ENCODE peak calls at places on chromosomes 6 and 20, in nine cellular contexts. R is T-cell, S is NCI-H460, Y is AG04450, Q is MCF 10A, K is KBM-7, A is A549, F is mammary epithelial cell, G is GM10248. N is an unnamed sample.

GRCh38 chr6:16316741-16317251 is 78.4 kb downstream of the GMPR start:
- DNase-seq in R (peak; percentile 48), Q (peak; percentile 49), G (peak; percentile 53), Y (no peak), K (peak; percentile 68), F (peak; percentile 60), S (peak; percentile 18), A (peak; percentile 21), N (no peak)

GRCh38 chr6:32944265-32944664 is 3.4 kb upstream of the HLA-DMB start:
- DNase-seq in R (peak; percentile 30), Y (no peak), K (peak; percentile 75), F (no peak), G (peak; percentile 65), A (no peak), Q (no peak), S (no peak), N (peak; percentile 28)

GRCh38 chr6:75230484-75231325 is 12.9 kb downstream of the COX7A2 start:
- DNase-seq in K (peak; percentile 57), F (peak; percentile 39), Q (peak; percentile 67), R (no peak), A (peak; percentile 36), S (peak; percentile 49), G (no peak), Y (no peak), N (no peak)

GRCh38 chr20:36243726-36244125 is 7.4 kb downstream of the AAR2 start:
- DNase-seq in F (no peak), R (no peak), K (no peak), S (no peak), Q (no peak), G (no peak), Y (no peak), A (no peak), N (no peak)

GRCh38 chr6:27591660-27592059 is 118.8 kb upstream of the ZNF184 start:
- DNase-seq in Y (no peak), K (peak; percentile 69), Q (peak; percentile 44), A (no peak), R (no peak), G (no peak), F (peak; percentile 60), S (peak; percentile 53), N (no peak)

GRCh38 chr20:57616143-57616951 is 3.9 kb downstream of the ZBP1 start:
- DNase-seq in K (no peak), S (no peak), A (no peak), R (no peak), G (peak; percentile 2), Q (no peak), F (no peak), Y (no peak), N (no peak)

GRCh38 chr20:9408422-9409300 is 105.7 kb upstream of the LAMP5 start:
- DNase-seq in Y (no peak), K (no peak), S (no peak), F (peak; percentile 39), G (no peak), Q (peak; percentile 15), A (no peak), R (no peak), N (no peak)

GRCh38 chr20:3904857-3905256 is 15.7 kb downstream of the PANK2 start:
- DNase-seq in F (no peak), S (no peak), K (no peak), Q (no peak), R (no peak), G (no peak), A (no peak), Y (no peak), N (no peak)

GRCh38 chr6:4125933-4126864 is 9.2 kb downstream of the ECI2 start:
- DNase-seq in R (no peak), A (peak; percentile 61), F (peak; percentile 77), G (no peak), K (no peak), Y (peak; percentile 62), S (peak; percentile 30), Q (peak; percentile 80), N (no peak)

GRCh38 chr6:48318670-48319069 is 207.7 kb upstream of the PTCHD4 start:
- DNase-seq in S (no peak), R (no peak), Y (no peak), G (no peak), Q (no peak), F (peak; percentile 31), K (no peak), A (no peak), N (no peak)

GRCh38 chr6:146301760-146302159 is 241.9 kb upstream of the RAB32 start:
- DNase-seq in S (no peak), A (no peak), F (no peak), K (no peak), R (no peak), Q (peak; percentile 18), Y (no peak), G (no peak), N (no peak)

GRCh38 chr6:116883005-116883404 is 6.0 kb downstream of the RFX6 start:
- DNase-seq in Y (no peak), F (no peak), R (no peak), K (no peak), G (no peak), Q (peak; percentile 40), A (no peak), S (no peak), N (no peak)

GRCh38 chr20:11581271-11581670 is 336.4 kb upstream of the BTBD3 start:
- DNase-seq in R (no peak), F (no peak), Q (no peak), G (no peak), Y (no peak), A (no peak), S (no peak), K (peak; percentile 10), N (no peak)

GRCh38 chr6:146850238-146850896 is 251.6 kb downstream of the ADGB start:
- DNase-seq in Q (peak; percentile 63), A (no peak), F (peak; percentile 32), K (no peak), R (no peak), S (no peak), G (no peak), Y (peak; percentile 50), N (no peak)

GRCh38 chr6:155955038-155955437 is 499.4 kb upstream of the NOX3 start:
- DNase-seq in R (no peak), A (no peak), G (no peak), Y (no peak), Q (no peak), K (no peak), F (no peak), S (no peak), N (no peak)

GRCh38 chr6:34235605-34236422 is 859 bp upstream of the HMGA1 start:
- DNase-seq in K (no peak), F (no peak), R (peak; percentile 72), Y (no peak), S (no peak), Q (peak; percentile 71), G (peak; percentile 64), A (peak; percentile 58), N (peak; percentile 63)

GRCh38 chr6:35487653-35488516 is 9.0 kb downstream of the TEAD3 start:
- DNase-seq in R (no peak), K (peak; percentile 86), F (peak; percentile 52), G (no peak), A (no peak), Q (peak; percentile 67), Y (no peak), S (no peak), N (no peak)

GRCh38 chr6:20038805-20039204 is 173.5 kb downstream of the MBOAT1 start:
- DNase-seq in A (no peak), R (no peak), S (no peak), Y (no peak), Q (peak; percentile 78), F (peak; percentile 58), K (no peak), G (no peak), N (no peak)

GRCh38 chr6:44270526-44271405 is 516 bp downstream of the TMEM151B start:
- DNase-seq in Y (no peak), R (no peak), F (no peak), Q (no peak), S (no peak), G (no peak), K (no peak), A (no peak), N (no peak)

GRCh38 chr6:158607411-158608170 is 37.0 kb downstream of the DYNLT1 start:
- DNase-seq in Q (no peak), S (no peak), K (no peak), R (no peak), A (no peak), Y (no peak), F (no peak), G (no peak), N (no peak)

GRCh38 chr6:83231146-83231545 is 38.0 kb downstream of the RWDD2A start:
- DNase-seq in Y (peak; percentile 62), R (no peak), A (no peak), G (no peak), Q (no peak), K (no peak), S (no peak), F (no peak), N (no peak)

GRCh38 chr6:46410330-46410953 is 80.8 kb downstream of the RCAN2 start:
- DNase-seq in Q (peak; percentile 54), F (peak; percentile 27), Y (no peak), R (peak; percentile 21), A (no peak), S (peak; percentile 11), K (peak; percentile 21), G (peak; percentile 50), N (no peak)

GRCh38 chr6:89369009-89369408 is 16.5 kb upstream of the UBE2J1 start:
- DNase-seq in F (peak; percentile 54), Q (peak; percentile 30), A (no peak), Y (peak; percentile 13), S (no peak), K (no peak), R (no peak), G (no peak), N (no peak)

GRCh38 chr6:154448448-154449096 is 61.9 kb downstream of the CNKSR3 start:
- DNase-seq in Q (no peak), R (no peak), S (no peak), F (no peak), A (peak; percentile 6), K (no peak), G (no peak), Y (peak; percentile 86), N (no peak)

N was measured in effector CD4-positive, alpha-beta T cell.